ENCODE peak calls at places on chromosomes 7 and 10, in four cellular contexts. A is cardiac muscle cell, M is fibroblast of villous mesenchyme, I is lower lobe of right lung. H is an unnamed sample.

GRCh38 chr7:158281441-158281840 is 306.2 kb downstream of the PTPRN2 start:
- DNase-seq in A (no peak), M (no peak), I (no peak), H (no peak)

GRCh38 chr10:5643356-5643755 is 23.0 kb downstream of the ASB13 start:
- DNase-seq in A (no peak), M (peak), I (no peak), H (peak)

GRCh38 chr7:45878457-45879144 is 5.7 kb upstream of the CCDC201 start:
- DNase-seq in A (no peak), M (no peak), I (no peak), H (no peak)

GRCh38 chr7:43905954-43906326 is 456 bp downstream of the URGCP start:
- DNase-seq in A (peak), M (peak), I (peak), H (peak)

GRCh38 chr7:41918597-41918996 is 215.7 kb upstream of the INHBA start:
- DNase-seq in A (no peak), M (peak), I (no peak), H (peak)

GRCh38 chr7:2106920-2107319 is 125.8 kb downstream of the MAD1L1 start:
- DNase-seq in A (no peak), M (no peak), I (no peak), H (peak)

GRCh38 chr7:28405662-28406061 is 6.7 kb upstream of the CREB5 start:
- DNase-seq in A (no peak), M (peak), I (no peak), H (peak)

GRCh38 chr10:97601268-97602215 is 12.0 kb downstream of the C10orf62 start:
- DNase-seq in A (peak), M (no peak), I (no peak), H (no peak)

GRCh38 chr7:38245409-38245982 is 27.9 kb downstream of the TARP start:
- DNase-seq in A (no peak), M (no peak), I (no peak), H (no peak)

GRCh38 chr10:34254596-34254995 is 560.5 kb downstream of the PARD3 start:
- DNase-seq in A (no peak), M (peak), I (no peak), H (peak)

GRCh38 chr10:14758994-14759664 is 15.6 kb downstream of the FAM107B start:
- DNase-seq in A (no peak), M (no peak), I (no peak), H (no peak)

GRCh38 chr10:14757394-14757793 is 17.3 kb downstream of the FAM107B start:
- DNase-seq in A (no peak), M (no peak), I (no peak), H (no peak)

GRCh38 chr10:14758451-14758850 is 16.2 kb downstream of the FAM107B start:
- DNase-seq in A (no peak), M (no peak), I (no peak), H (no peak)

GRCh38 chr10:14761372-14761771 is 13.3 kb downstream of the FAM107B start:
- DNase-seq in A (no peak), M (no peak), I (no peak), H (no peak)

DNA sequence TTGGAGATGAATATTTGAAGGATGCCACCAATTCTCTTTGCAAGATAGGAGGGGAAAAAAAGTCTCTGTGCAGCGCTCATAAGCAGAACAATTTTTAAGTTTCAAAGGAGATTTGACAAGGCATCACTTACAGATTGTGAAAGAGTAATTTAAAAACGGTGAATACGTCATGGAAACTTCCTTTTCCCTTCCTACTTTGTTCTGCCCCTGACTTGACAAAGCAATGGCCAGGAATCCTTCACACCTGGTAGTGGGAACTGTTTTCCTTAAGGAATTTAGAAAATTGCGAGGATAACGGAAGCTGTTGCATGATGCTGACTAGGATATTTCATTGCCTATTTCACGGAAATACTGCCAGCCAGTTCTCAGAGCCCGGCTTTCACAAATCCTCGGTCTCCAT is 16.7 kb downstream of the FAM107B start:
- DNase-seq in A (no peak), M (no peak), I (no peak), H (no peak)
- H3K4me3 ChIP-seq in A (no peak), M (no peak), I (no peak), H (no peak)

GRCh38 chr10:18651324-18652007 is at the start of gene NSUN6:
- DNase-seq in A (peak), M (peak), I (peak), H (peak)
- TF ChIP-seq CTCF in A (no peak), M (no peak), I (no peak), H (no peak)

GRCh38 chr10:102229810-102230263 is 3.7 kb downstream of the ELOVL3 start:
- DNase-seq in A (peak), M (peak), I (peak), H (peak)

GRCh38 chr10:102230264-102230860 is 4.3 kb downstream of the ELOVL3 start:
- DNase-seq in A (peak), M (peak), I (peak), H (peak)

GRCh38 chr10:102233997-102234396 is 7.3 kb downstream of the PITX3 start:
- DNase-seq in A (no peak), M (no peak), I (no peak), H (no peak)

GRCh38 chr10:102230861-102231356 is 4.8 kb downstream of the ELOVL3 start:
- DNase-seq in A (peak), M (no peak), I (peak), H (no peak)

GRCh38 chr10:102231357-102232318 is 5.5 kb downstream of the ELOVL3 start:
- DNase-seq in A (peak), M (no peak), I (peak), H (no peak)
- H3K4me3 ChIP-seq in A (peak), M (peak), I (peak), H (peak)

DNA sequence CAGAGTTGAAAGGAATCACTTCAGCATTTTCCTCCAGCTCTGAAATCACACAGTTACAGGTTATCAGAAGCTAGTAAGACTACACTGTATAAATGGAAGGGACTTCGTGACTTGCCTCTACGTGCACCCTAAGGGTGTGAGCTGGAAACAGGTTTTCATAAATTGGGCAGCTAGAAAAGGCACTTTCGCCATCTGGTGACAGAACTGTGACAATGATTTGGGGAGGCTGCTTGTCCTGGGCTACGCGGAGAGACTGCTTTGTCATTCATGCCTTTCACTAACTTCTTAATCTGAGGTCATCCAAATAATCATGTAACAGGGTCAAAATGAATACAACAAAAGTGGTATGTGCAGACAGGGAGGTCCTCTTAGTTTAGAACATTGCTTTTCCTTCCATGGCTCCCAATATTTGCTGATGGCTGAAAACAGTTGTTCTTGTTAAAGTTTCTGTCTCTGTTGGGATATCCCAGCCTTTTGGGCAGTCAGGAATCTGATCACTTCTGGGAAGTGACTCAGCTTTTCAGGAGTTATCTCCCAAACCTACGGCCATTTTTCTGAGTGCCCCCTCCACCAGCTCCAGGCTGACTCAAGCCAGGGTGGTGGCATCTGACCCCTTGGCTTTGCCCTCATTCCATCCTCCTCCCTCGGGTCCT is 17.8 kb downstream of the VWC2 start:
- DNase-seq in A (peak), M (no peak), I (no peak), H (no peak)
- TF ChIP-seq CTCF in A (no peak), M (no peak), I (peak), H (no peak)

H was measured in fibroblast of mammary gland.